ENCODE peak calls at places on chromosomes 7 and 10, in six cellular contexts. One of them, this sample, is unnamed.

GRCh38 chr10:97028126-97028831 is 157.5 kb downstream of the SLIT1 start:
- DNase-seq in fibroblast of pulmonary artery: peak
- DNase-seq in endodermal cell: no peak
- DNase-seq in endothelial cell: no peak
- DNase-seq in esophagus squamous epithelium: no peak
- DNase-seq in brain microvascular endothelial cell: peak
- DNase-seq in this sample: no peak

GRCh38 chr7:93044147-93044810 is 73.5 kb downstream of the SAMD9 start:
- DNase-seq in brain microvascular endothelial cell: peak
- DNase-seq in fibroblast of pulmonary artery: peak
- DNase-seq in esophagus squamous epithelium: no peak
- DNase-seq in endodermal cell: peak
- DNase-seq in endothelial cell: no peak
- DNase-seq in this sample: no peak

GRCh38 chr10:27742926-27743735 is 2.5 kb downstream of the MKX start:
- DNase-seq in fibroblast of pulmonary artery: peak
- DNase-seq in endodermal cell: peak
- DNase-seq in endothelial cell: peak
- DNase-seq in brain microvascular endothelial cell: no peak
- DNase-seq in esophagus squamous epithelium: no peak
- DNase-seq in this sample: no peak

GRCh38 chr10:79933961-79934360 is 14.9 kb downstream of the SFTPD start:
- DNase-seq in brain microvascular endothelial cell: peak
- DNase-seq in endothelial cell: no peak
- DNase-seq in esophagus squamous epithelium: no peak
- DNase-seq in fibroblast of pulmonary artery: peak
- DNase-seq in endodermal cell: no peak
- DNase-seq in this sample: peak

GRCh38 chr10:89129850-89130396 is 77.2 kb downstream of the CH25H start:
- DNase-seq in endodermal cell: no peak
- DNase-seq in brain microvascular endothelial cell: peak
- DNase-seq in esophagus squamous epithelium: no peak
- DNase-seq in fibroblast of pulmonary artery: no peak
- DNase-seq in endothelial cell: no peak
- DNase-seq in this sample: peak

GRCh38 chr7:126541416-126541815 is 711.3 kb downstream of the GRM8 start:
- DNase-seq in fibroblast of pulmonary artery: no peak
- DNase-seq in endothelial cell: no peak
- DNase-seq in brain microvascular endothelial cell: peak
- DNase-seq in esophagus squamous epithelium: no peak
- DNase-seq in endodermal cell: no peak
- DNase-seq in this sample: no peak

GRCh38 chr10:116740971-116741370 is 1.4 kb downstream of the HSPA12A start:
- DNase-seq in brain microvascular endothelial cell: no peak
- DNase-seq in endothelial cell: no peak
- DNase-seq in endodermal cell: no peak
- DNase-seq in fibroblast of pulmonary artery: no peak
- DNase-seq in esophagus squamous epithelium: no peak
- DNase-seq in this sample: no peak

GRCh38 chr10:132395704-132396494 is 1.1 kb upstream of the PWWP2B start:
- DNase-seq in fibroblast of pulmonary artery: peak
- DNase-seq in endodermal cell: peak
- DNase-seq in brain microvascular endothelial cell: no peak
- DNase-seq in endothelial cell: peak
- DNase-seq in esophagus squamous epithelium: no peak
- DNase-seq in this sample: no peak

GRCh38 chr10:117488004-117488403 is 54.5 kb upstream of the EMX2 start:
- DNase-seq in esophagus squamous epithelium: no peak
- DNase-seq in endothelial cell: no peak
- DNase-seq in fibroblast of pulmonary artery: no peak
- DNase-seq in endodermal cell: no peak
- DNase-seq in brain microvascular endothelial cell: no peak
- DNase-seq in this sample: no peak

GRCh38 chr7:124791876-124792446 is 26.4 kb upstream of the GPR37 start:
- DNase-seq in endodermal cell: no peak
- DNase-seq in brain microvascular endothelial cell: no peak
- DNase-seq in fibroblast of pulmonary artery: no peak
- DNase-seq in esophagus squamous epithelium: no peak
- DNase-seq in endothelial cell: no peak
- DNase-seq in this sample: no peak

GRCh38 chr10:29119374-29119773 is 169.5 kb upstream of the LYZL1 start:
- DNase-seq in fibroblast of pulmonary artery: peak
- DNase-seq in brain microvascular endothelial cell: no peak
- DNase-seq in endothelial cell: peak
- DNase-seq in esophagus squamous epithelium: no peak
- DNase-seq in endodermal cell: peak
- DNase-seq in this sample: peak

GRCh38 chr7:97442-97841 is 94.9 kb upstream of the FAM20C start:
- DNase-seq in endothelial cell: no peak
- DNase-seq in endodermal cell: no peak
- DNase-seq in brain microvascular endothelial cell: no peak
- DNase-seq in fibroblast of pulmonary artery: no peak
- DNase-seq in esophagus squamous epithelium: no peak
- DNase-seq in this sample: no peak

GRCh38 chr10:6300106-6300783 is 97.5 kb downstream of the PFKFB3 start:
- DNase-seq in brain microvascular endothelial cell: no peak
- DNase-seq in endodermal cell: no peak
- DNase-seq in fibroblast of pulmonary artery: peak
- DNase-seq in endothelial cell: no peak
- DNase-seq in esophagus squamous epithelium: no peak
- DNase-seq in this sample: no peak

GRCh38 chr7:132508724-132509348 is 67.4 kb downstream of the PLXNA4 start:
- DNase-seq in esophagus squamous epithelium: no peak
- DNase-seq in fibroblast of pulmonary artery: no peak
- DNase-seq in endothelial cell: no peak
- DNase-seq in endodermal cell: no peak
- DNase-seq in brain microvascular endothelial cell: no peak
- DNase-seq in this sample: no peak

GRCh38 chr7:30285531-30286284 is 1.3 kb downstream of the ZNRF2 start:
- DNase-seq in endothelial cell: peak
- DNase-seq in esophagus squamous epithelium: no peak
- DNase-seq in fibroblast of pulmonary artery: peak
- DNase-seq in brain microvascular endothelial cell: peak
- DNase-seq in endodermal cell: peak
- DNase-seq in this sample: peak

GRCh38 chr7:44395067-44395466 is 69.7 kb upstream of the CAMK2B start:
- DNase-seq in endothelial cell: no peak
- DNase-seq in endodermal cell: no peak
- DNase-seq in fibroblast of pulmonary artery: no peak
- DNase-seq in brain microvascular endothelial cell: no peak
- DNase-seq in esophagus squamous epithelium: no peak
- DNase-seq in this sample: no peak

GRCh38 chr7:2689951-2690705 is 2.1 kb downstream of the AMZ1 start:
- DNase-seq in fibroblast of pulmonary artery: peak
- DNase-seq in endothelial cell: no peak
- DNase-seq in esophagus squamous epithelium: no peak
- DNase-seq in endodermal cell: no peak
- DNase-seq in brain microvascular endothelial cell: peak
- DNase-seq in this sample: no peak

GRCh38 chr10:91604936-91605534 is 27.8 kb downstream of the PPP1R3C start:
- DNase-seq in esophagus squamous epithelium: no peak
- DNase-seq in brain microvascular endothelial cell: peak
- DNase-seq in endothelial cell: no peak
- DNase-seq in endodermal cell: no peak
- DNase-seq in fibroblast of pulmonary artery: peak
- DNase-seq in this sample: peak

GRCh38 chr10:48455055-48455391 is 148.5 kb downstream of the MAPK8 start:
- DNase-seq in brain microvascular endothelial cell: no peak
- DNase-seq in fibroblast of pulmonary artery: no peak
- DNase-seq in esophagus squamous epithelium: no peak
- DNase-seq in endothelial cell: no peak
- DNase-seq in endodermal cell: no peak
- DNase-seq in this sample: no peak

GRCh38 chr10:46019541-46020343 is 10.7 kb downstream of the NCOA4 start:
- DNase-seq in endodermal cell: no peak
- DNase-seq in endothelial cell: no peak
- DNase-seq in esophagus squamous epithelium: no peak
- DNase-seq in fibroblast of pulmonary artery: peak
- DNase-seq in brain microvascular endothelial cell: no peak
- DNase-seq in this sample: no peak

GRCh38 chr7:70506463-70506862 is 625.5 kb upstream of the GALNT17 start:
- DNase-seq in endothelial cell: peak
- DNase-seq in brain microvascular endothelial cell: no peak
- DNase-seq in esophagus squamous epithelium: no peak
- DNase-seq in fibroblast of pulmonary artery: no peak
- DNase-seq in endodermal cell: peak
- DNase-seq in this sample: no peak

GRCh38 chr10:48779077-48779476 is 94.4 kb downstream of the WDFY4 start:
- DNase-seq in endodermal cell: no peak
- DNase-seq in brain microvascular endothelial cell: no peak
- DNase-seq in fibroblast of pulmonary artery: no peak
- DNase-seq in endothelial cell: no peak
- DNase-seq in esophagus squamous epithelium: no peak
- DNase-seq in this sample: no peak

GRCh38 chr7:34544621-34545020 is 113.4 kb upstream of the NPSR1 start:
- DNase-seq in fibroblast of pulmonary artery: no peak
- DNase-seq in esophagus squamous epithelium: no peak
- DNase-seq in brain microvascular endothelial cell: no peak
- DNase-seq in endothelial cell: no peak
- DNase-seq in endodermal cell: no peak
- DNase-seq in this sample: no peak

GRCh38 chr10:124997791-124998623 is 56.1 kb downstream of the ZRANB1 start:
- DNase-seq in esophagus squamous epithelium: no peak
- DNase-seq in fibroblast of pulmonary artery: no peak
- DNase-seq in endothelial cell: no peak
- DNase-seq in brain microvascular endothelial cell: no peak
- DNase-seq in endodermal cell: peak
- DNase-seq in this sample: no peak

GRCh38 chr10:122290833-122291532 is 19.9 kb downstream of the BTBD16 start:
- DNase-seq in endodermal cell: no peak
- DNase-seq in endothelial cell: no peak
- DNase-seq in brain microvascular endothelial cell: no peak
- DNase-seq in esophagus squamous epithelium: no peak
- DNase-seq in fibroblast of pulmonary artery: no peak
- DNase-seq in this sample: no peak

GRCh38 chr7:47449810-47450586 is 131.9 kb downstream of the TNS3 start:
- DNase-seq in brain microvascular endothelial cell: peak
- DNase-seq in esophagus squamous epithelium: no peak
- DNase-seq in endodermal cell: no peak
- DNase-seq in endothelial cell: no peak
- DNase-seq in fibroblast of pulmonary artery: no peak
- DNase-seq in this sample: no peak

GRCh38 chr10:100186813-100187212 is 984 bp upstream of the ERLIN1 start:
- DNase-seq in fibroblast of pulmonary artery: no peak
- DNase-seq in esophagus squamous epithelium: no peak
- DNase-seq in endothelial cell: no peak
- DNase-seq in endodermal cell: peak
- DNase-seq in brain microvascular endothelial cell: no peak
- DNase-seq in this sample: peak
- TF ChIP-seq CTCF in fibroblast of pulmonary artery: no peak
- TF ChIP-seq CTCF in esophagus squamous epithelium: no peak
- TF ChIP-seq CTCF in endothelial cell: no peak
- TF ChIP-seq CTCF in endodermal cell: no peak
- TF ChIP-seq CTCF in brain microvascular endothelial cell: no peak
- TF ChIP-seq CTCF in this sample: no peak

GRCh38 chr7:55174856-55175255 is 156.0 kb downstream of the EGFR start:
- DNase-seq in endodermal cell: no peak
- DNase-seq in endothelial cell: no peak
- DNase-seq in fibroblast of pulmonary artery: no peak
- DNase-seq in esophagus squamous epithelium: no peak
- DNase-seq in brain microvascular endothelial cell: no peak
- DNase-seq in this sample: no peak

GRCh38 chr7:55174456-55174855 is 155.6 kb downstream of the EGFR start:
- DNase-seq in esophagus squamous epithelium: no peak
- DNase-seq in endodermal cell: no peak
- DNase-seq in fibroblast of pulmonary artery: no peak
- DNase-seq in brain microvascular endothelial cell: no peak
- DNase-seq in endothelial cell: no peak
- DNase-seq in this sample: no peak

GRCh38 chr7:55172881-55173609 is 154.2 kb downstream of the EGFR start:
- DNase-seq in fibroblast of pulmonary artery: no peak
- DNase-seq in endothelial cell: no peak
- DNase-seq in esophagus squamous epithelium: no peak
- DNase-seq in brain microvascular endothelial cell: no peak
- DNase-seq in endodermal cell: no peak
- DNase-seq in this sample: no peak

GRCh38 chr7:55172161-55172560 is 153.3 kb downstream of the EGFR start:
- DNase-seq in fibroblast of pulmonary artery: no peak
- DNase-seq in endothelial cell: no peak
- DNase-seq in brain microvascular endothelial cell: peak
- DNase-seq in endodermal cell: no peak
- DNase-seq in esophagus squamous epithelium: no peak
- DNase-seq in this sample: no peak

DNA sequence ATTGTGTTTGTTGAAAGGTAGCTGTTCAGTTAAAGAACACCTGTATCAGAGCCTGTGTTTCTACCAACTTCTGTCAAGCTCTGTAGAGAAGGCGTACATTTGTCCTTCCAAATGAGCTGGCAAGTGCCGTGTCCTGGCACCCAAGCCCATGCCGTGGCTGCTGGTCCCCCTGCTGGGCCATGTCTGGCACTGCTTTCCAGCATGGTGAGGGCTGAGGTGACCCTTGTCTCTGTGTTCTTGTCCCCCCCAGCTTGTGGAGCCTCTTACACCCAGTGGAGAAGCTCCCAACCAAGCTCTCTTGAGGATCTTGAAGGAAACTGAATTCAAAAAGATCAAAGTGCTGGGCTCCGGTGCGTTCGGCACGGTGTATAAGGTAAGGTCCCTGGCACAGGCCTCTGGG is 154.9 kb downstream of the EGFR start:
- DNase-seq in endothelial cell: no peak
- DNase-seq in esophagus squamous epithelium: no peak
- DNase-seq in endodermal cell: no peak
- DNase-seq in brain microvascular endothelial cell: no peak
- DNase-seq in fibroblast of pulmonary artery: no peak
- DNase-seq in this sample: no peak
- TF ChIP-seq CTCF in endothelial cell: no peak
- TF ChIP-seq CTCF in esophagus squamous epithelium: no peak
- TF ChIP-seq CTCF in endodermal cell: peak
- TF ChIP-seq CTCF in brain microvascular endothelial cell: peak
- TF ChIP-seq CTCF in fibroblast of pulmonary artery: peak
- TF ChIP-seq CTCF in this sample: no peak

DNA sequence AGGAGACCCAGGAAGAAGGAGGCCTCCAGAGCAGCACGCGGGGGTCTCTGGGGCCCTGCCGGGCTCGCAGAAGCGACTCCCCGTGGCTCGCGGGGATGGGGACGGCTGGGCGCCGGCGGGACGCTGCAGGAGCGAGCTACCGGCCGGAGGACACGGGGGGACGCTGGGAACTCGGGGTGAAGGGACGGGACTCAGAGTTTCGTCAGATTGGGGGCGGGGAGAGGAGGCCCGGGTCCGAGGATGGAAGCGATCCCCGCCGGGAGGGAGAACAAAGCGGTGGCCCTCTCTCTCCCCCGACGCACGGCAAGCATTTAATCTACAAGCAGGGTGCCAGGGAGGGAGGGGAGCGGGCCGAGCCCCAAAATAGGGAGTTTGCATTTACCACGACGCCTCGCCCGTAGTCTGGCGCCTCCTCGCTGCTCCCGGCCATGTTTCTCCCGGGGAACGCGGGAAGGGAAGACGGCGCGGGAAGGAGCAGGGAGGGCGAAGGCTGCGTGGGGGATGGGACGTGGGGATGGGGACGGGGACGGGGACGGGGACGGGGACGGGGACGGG is at the start of gene PRTFDC1:
- DNase-seq in fibroblast of pulmonary artery: no peak
- DNase-seq in endothelial cell: peak
- DNase-seq in endodermal cell: peak
- DNase-seq in brain microvascular endothelial cell: no peak
- DNase-seq in esophagus squamous epithelium: no peak
- DNase-seq in this sample: no peak
- TF ChIP-seq CTCF in fibroblast of pulmonary artery: peak
- TF ChIP-seq CTCF in endothelial cell: no peak
- TF ChIP-seq CTCF in endodermal cell: no peak
- TF ChIP-seq CTCF in brain microvascular endothelial cell: peak
- TF ChIP-seq CTCF in esophagus squamous epithelium: no peak
- TF ChIP-seq CTCF in this sample: no peak

GRCh38 chr10:65142641-65143435 is 1621.6 kb downstream of the REEP3 start:
- DNase-seq in esophagus squamous epithelium: no peak
- DNase-seq in fibroblast of pulmonary artery: no peak
- DNase-seq in endodermal cell: no peak
- DNase-seq in brain microvascular endothelial cell: no peak
- DNase-seq in endothelial cell: no peak
- DNase-seq in this sample: no peak
- TF ChIP-seq CTCF in esophagus squamous epithelium: no peak
- TF ChIP-seq CTCF in fibroblast of pulmonary artery: no peak
- TF ChIP-seq CTCF in endodermal cell: no peak
- TF ChIP-seq CTCF in brain microvascular endothelial cell: no peak
- TF ChIP-seq CTCF in endothelial cell: no peak
- TF ChIP-seq CTCF in this sample: no peak

This sample was measured in MCF 10A.